ENCODE peak calls at places on chromosomes 6 and 20, in five cellular contexts. L is BJ, I is nephron progenitor cell, P is heart left ventricle, Y is mesothelial cell of epicardium. S is an unnamed sample.

GRCh38 chr20:63709149-63709527 is 1.3 kb downstream of the ZGPAT start:
- DNase-seq in L (no peak), I (no peak), P (no peak), Y (no peak), S (no peak)

GRCh38 chr6:14984454-14984853 is 261.4 kb upstream of the JARID2 start:
- DNase-seq in L (no peak), I (no peak), P (peak; percentile 21), Y (no peak), S (peak; percentile 63)

GRCh38 chr20:13298692-13299373 is 77.8 kb downstream of the ISM1 start:
- DNase-seq in L (no peak), I (no peak), P (no peak), Y (no peak), S (no peak)

GRCh38 chr20:36666181-36666740 is 20.3 kb upstream of the SLA2 start:
- DNase-seq in L (no peak), I (no peak), P (no peak), Y (no peak), S (no peak)

GRCh38 chr20:54250691-54251090 is 42.8 kb downstream of the PFDN4 start:
- DNase-seq in L (no peak), I (no peak), P (no peak), Y (no peak), S (no peak)

GRCh38 chr6:142518126-142518525 is 216.3 kb downstream of the ADGRG6 start:
- DNase-seq in L (no peak), I (no peak), P (no peak), Y (no peak), S (peak; percentile 19)

GRCh38 chr20:44198872-44199271 is 11.7 kb downstream of the OSER1 start:
- DNase-seq in L (no peak), I (no peak), P (no peak), Y (no peak), S (no peak)

GRCh38 chr6:1735239-1735803 is 125.6 kb downstream of the FOXC1 start:
- DNase-seq in L (no peak), I (no peak), P (no peak), Y (no peak), S (peak; percentile 13)

GRCh38 chr20:41082306-41082705 is 53.7 kb downstream of the TOP1 start:
- DNase-seq in L (no peak), I (no peak), P (no peak), Y (no peak), S (no peak)

GRCh38 chr6:143146186-143146831 is 85.6 kb downstream of the AIG1 start:
- DNase-seq in L (no peak), I (no peak), P (no peak), Y (no peak), S (no peak)

GRCh38 chr6:147508073-147508870 is at the start of gene SAMD5:
- DNase-seq in L (peak; percentile 20), I (peak; percentile 81), P (peak; percentile 41), Y (peak; percentile 71), S (peak; percentile 53)

GRCh38 chr6:165817148-165817547 is 154.1 kb upstream of the PDE10A start:
- DNase-seq in L (no peak), I (no peak), P (no peak), Y (no peak), S (no peak)

GRCh38 chr6:158145940-158146339 is 22.1 kb downstream of the SERAC1 start:
- DNase-seq in L (no peak), I (no peak), P (no peak), Y (no peak), S (no peak)

GRCh38 chr20:32227316-32227715 is 19.6 kb downstream of the POFUT1 start:
- DNase-seq in L (no peak), I (no peak), P (no peak), Y (no peak), S (no peak)

GRCh38 chr20:23628402-23629016 is 9.2 kb downstream of the CST3 start:
- DNase-seq in L (no peak), I (no peak), P (no peak), Y (no peak), S (no peak)

GRCh38 chr6:169097336-169098052 is 156.2 kb downstream of the THBS2 start:
- DNase-seq in L (peak; percentile 97), I (no peak), P (no peak), Y (no peak), S (no peak)

GRCh38 chr6:111173341-111173740 is 86.0 kb downstream of the SLC16A10 start:
- DNase-seq in L (no peak), I (no peak), P (no peak), Y (no peak), S (no peak)

GRCh38 chr6:47413752-47414516 is 63.7 kb upstream of the CD2AP start:
- DNase-seq in L (peak; percentile 16), I (peak; percentile 12), P (peak; percentile 28), Y (peak; percentile 42), S (no peak)

GRCh38 chr6:142945071-142945445 is at the start of gene HIVEP2:
- DNase-seq in L (no peak), I (peak; percentile 86), P (peak; percentile 90), Y (peak; percentile 86), S (peak; percentile 87)

GRCh38 chr6:15429146-15430110 is 183.6 kb downstream of the JARID2 start:
- DNase-seq in L (no peak), I (no peak), P (no peak), Y (no peak), S (no peak)

GRCh38 chr6:56958481-56958880 is 3.6 kb downstream of the BEND6 start:
- DNase-seq in L (no peak), I (no peak), P (no peak), Y (no peak), S (no peak)

GRCh38 chr6:19603716-19604115 is 233.5 kb upstream of the ID4 start:
- DNase-seq in L (no peak), I (no peak), P (no peak), Y (no peak), S (no peak)

GRCh38 chr6:32108094-32108627 is 977 bp downstream of the TNXB start:
- DNase-seq in L (no peak), I (no peak), P (peak; percentile 79), Y (no peak), S (no peak)

GRCh38 chr6:150865406-150866146 is at the start of gene MTHFD1L:
- DNase-seq in L (peak; percentile 45), I (peak; percentile 83), P (peak; percentile 76), Y (peak; percentile 79), S (peak; percentile 85)

GRCh38 chr20:22535483-22535882 is 48.9 kb downstream of the FOXA2 start:
- DNase-seq in L (no peak), I (no peak), P (no peak), Y (no peak), S (no peak)

GRCh38 chr20:18190466-18191233 is 53.0 kb downstream of the KAT14 start:
- DNase-seq in L (no peak), I (no peak), P (no peak), Y (no peak), S (no peak)

GRCh38 chr6:30821862-30822784 is 62.2 kb upstream of the DDR1 start:
- DNase-seq in L (no peak), I (no peak), P (no peak), Y (no peak), S (peak; percentile 50)

GRCh38 chr6:109237082-109237985 is 142.0 kb downstream of the CEP57L1 start:
- DNase-seq in L (no peak), I (no peak), P (no peak), Y (no peak), S (no peak)

GRCh38 chr20:61260905-61261304 is 8.8 kb downstream of the CDH4 start:
- DNase-seq in L (no peak), I (no peak), P (no peak), Y (no peak), S (no peak)

GRCh38 chr20:22506827-22507226 is 77.5 kb downstream of the FOXA2 start:
- DNase-seq in L (no peak), I (no peak), P (no peak), Y (no peak), S (no peak)

GRCh38 chr6:111601875-111602274 is 3.8 kb downstream of the TRAF3IP2 start:
- DNase-seq in L (peak; percentile 74), I (no peak), P (peak; percentile 74), Y (no peak), S (no peak)

GRCh38 chr6:71459162-71459561 is 170.6 kb downstream of the OGFRL1 start:
- DNase-seq in L (no peak), I (no peak), P (no peak), Y (no peak), S (no peak)

GRCh38 chr20:58378704-58379103 is 10.3 kb upstream of the VAPB start:
- DNase-seq in L (no peak), I (no peak), P (no peak), Y (no peak), S (no peak)

GRCh38 chr6:51618563-51618962 is 468.9 kb downstream of the PKHD1 start:
- DNase-seq in L (no peak), I (no peak), P (no peak), Y (no peak), S (no peak)
- TF ChIP-seq CTCF in L (peak; percentile 30), I (peak; percentile 48), P (peak; percentile 73), Y (peak; percentile 83), S (no peak)

DNA sequence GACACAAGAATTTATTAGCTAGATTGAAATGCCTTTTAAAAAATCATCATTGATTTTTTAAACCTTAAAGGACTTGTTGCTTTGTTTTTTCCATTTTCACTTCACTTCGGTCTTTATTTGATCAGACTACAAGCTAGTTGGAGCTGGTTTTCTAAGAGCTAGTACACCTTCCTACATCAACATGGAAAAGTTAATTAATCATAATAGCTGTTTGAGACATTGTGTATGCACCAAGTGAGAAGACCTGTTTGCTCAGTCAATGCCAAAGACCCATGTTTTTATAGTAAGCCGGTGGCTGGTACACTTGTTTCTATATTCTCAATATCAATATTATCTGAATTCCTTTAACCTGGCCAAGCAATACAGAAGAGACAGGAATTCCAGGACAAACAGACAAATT is 310.2 kb upstream of the SGK1 start:
- DNase-seq in L (no peak), I (no peak), P (no peak), Y (no peak), S (no peak)
- TF ChIP-seq CTCF in L (no peak), I (no peak), P (no peak), Y (no peak), S (no peak)

GRCh38 chr20:2305479-2305878 is 9.7 kb downstream of the TGM3 start:
- DNase-seq in L (no peak), I (no peak), P (no peak), Y (no peak), S (no peak)
- TF ChIP-seq CTCF in L (no peak), I (no peak), P (no peak), Y (no peak), S (no peak)

GRCh38 chr6:4220619-4221018 is 85.2 kb upstream of the ECI2 start:
- DNase-seq in L (peak; percentile 41), I (no peak), P (no peak), Y (no peak), S (no peak)

GRCh38 chr6:4224082-4224978 is 89.0 kb upstream of the ECI2 start:
- DNase-seq in L (no peak), I (no peak), P (no peak), Y (peak; percentile 46), S (no peak)

GRCh38 chr6:4225207-4225872 is 90.0 kb upstream of the ECI2 start:
- DNase-seq in L (no peak), I (peak; percentile 10), P (no peak), Y (no peak), S (peak; percentile 36)
- TF ChIP-seq CTCF in L (no peak), I (peak; percentile 10), P (no peak), Y (no peak), S (no peak)

S was measured in Calu3.